ENCODE peak calls at places on chromosomes 13 and 19, in six cellular contexts. One of them, this sample, is unnamed.

GRCh38 chr13:114259974-114260373 is 21.4 kb upstream of the UPF3A start:
- DNase-seq in activated CD4-positive, alpha-beta T cell treated with anti-CD3 and anti-CD28 coated beads, Interleukin-2, amount 50 U/mL, for 4 hours: no peak
- DNase-seq in smooth muscle cell of the brain vasculature: no peak
- DNase-seq in MCF 10A: no peak
- DNase-seq in nucleus accumbens: no peak
- DNase-seq in stimulated activated CD4-positive, alpha-beta T cell treated with anti-CD3 and anti-CD28 coated beads, TNF-alpha, amount 100 ng/mL, for 1 hour: no peak
- DNase-seq in this sample: no peak

GRCh38 chr19:6740589-6741348 is 1.3 kb downstream of the TRIP10 start:
- DNase-seq in activated CD4-positive, alpha-beta T cell treated with anti-CD3 and anti-CD28 coated beads, Interleukin-2, amount 50 U/mL, for 4 hours: no peak
- DNase-seq in MCF 10A: peak
- DNase-seq in nucleus accumbens: no peak
- DNase-seq in stimulated activated CD4-positive, alpha-beta T cell treated with anti-CD3 and anti-CD28 coated beads, TNF-alpha, amount 100 ng/mL, for 1 hour: no peak
- DNase-seq in smooth muscle cell of the brain vasculature: no peak
- DNase-seq in this sample: no peak

GRCh38 chr13:108176685-108177274 is 38.6 kb downstream of the LIG4 start:
- DNase-seq in stimulated activated CD4-positive, alpha-beta T cell treated with anti-CD3 and anti-CD28 coated beads, TNF-alpha, amount 100 ng/mL, for 1 hour: no peak
- DNase-seq in MCF 10A: peak
- DNase-seq in smooth muscle cell of the brain vasculature: no peak
- DNase-seq in activated CD4-positive, alpha-beta T cell treated with anti-CD3 and anti-CD28 coated beads, Interleukin-2, amount 50 U/mL, for 4 hours: peak
- DNase-seq in nucleus accumbens: no peak
- DNase-seq in this sample: peak

GRCh38 chr13:108944760-108945159 is 315.3 kb downstream of the MYO16 start:
- DNase-seq in stimulated activated CD4-positive, alpha-beta T cell treated with anti-CD3 and anti-CD28 coated beads, TNF-alpha, amount 100 ng/mL, for 1 hour: no peak
- DNase-seq in nucleus accumbens: no peak
- DNase-seq in smooth muscle cell of the brain vasculature: no peak
- DNase-seq in activated CD4-positive, alpha-beta T cell treated with anti-CD3 and anti-CD28 coated beads, Interleukin-2, amount 50 U/mL, for 4 hours: no peak
- DNase-seq in MCF 10A: peak
- DNase-seq in this sample: no peak

GRCh38 chr13:20197361-20197834 is 4.7 kb upstream of the GJB2 start:
- DNase-seq in smooth muscle cell of the brain vasculature: no peak
- DNase-seq in nucleus accumbens: no peak
- DNase-seq in stimulated activated CD4-positive, alpha-beta T cell treated with anti-CD3 and anti-CD28 coated beads, TNF-alpha, amount 100 ng/mL, for 1 hour: no peak
- DNase-seq in activated CD4-positive, alpha-beta T cell treated with anti-CD3 and anti-CD28 coated beads, Interleukin-2, amount 50 U/mL, for 4 hours: no peak
- DNase-seq in MCF 10A: peak
- DNase-seq in this sample: peak

GRCh38 chr19:3369337-3370213 is 3.2 kb downstream of the NFIC start:
- DNase-seq in nucleus accumbens: peak
- DNase-seq in smooth muscle cell of the brain vasculature: no peak
- DNase-seq in MCF 10A: peak
- DNase-seq in activated CD4-positive, alpha-beta T cell treated with anti-CD3 and anti-CD28 coated beads, Interleukin-2, amount 50 U/mL, for 4 hours: no peak
- DNase-seq in stimulated activated CD4-positive, alpha-beta T cell treated with anti-CD3 and anti-CD28 coated beads, TNF-alpha, amount 100 ng/mL, for 1 hour: no peak
- DNase-seq in this sample: peak

GRCh38 chr19:44648536-44649370 is 5.0 kb downstream of the PVR start:
- DNase-seq in stimulated activated CD4-positive, alpha-beta T cell treated with anti-CD3 and anti-CD28 coated beads, TNF-alpha, amount 100 ng/mL, for 1 hour: no peak
- DNase-seq in activated CD4-positive, alpha-beta T cell treated with anti-CD3 and anti-CD28 coated beads, Interleukin-2, amount 50 U/mL, for 4 hours: no peak
- DNase-seq in MCF 10A: peak
- DNase-seq in nucleus accumbens: no peak
- DNase-seq in smooth muscle cell of the brain vasculature: no peak
- DNase-seq in this sample: no peak

GRCh38 chr19:4523306-4524110 is 5.2 kb upstream of the PLIN4 start:
- DNase-seq in nucleus accumbens: no peak
- DNase-seq in smooth muscle cell of the brain vasculature: no peak
- DNase-seq in stimulated activated CD4-positive, alpha-beta T cell treated with anti-CD3 and anti-CD28 coated beads, TNF-alpha, amount 100 ng/mL, for 1 hour: no peak
- DNase-seq in MCF 10A: peak
- DNase-seq in activated CD4-positive, alpha-beta T cell treated with anti-CD3 and anti-CD28 coated beads, Interleukin-2, amount 50 U/mL, for 4 hours: no peak
- DNase-seq in this sample: no peak

GRCh38 chr19:5867201-5868136 is 2.9 kb downstream of the FUT5 start:
- DNase-seq in MCF 10A: no peak
- DNase-seq in stimulated activated CD4-positive, alpha-beta T cell treated with anti-CD3 and anti-CD28 coated beads, TNF-alpha, amount 100 ng/mL, for 1 hour: no peak
- DNase-seq in smooth muscle cell of the brain vasculature: no peak
- DNase-seq in activated CD4-positive, alpha-beta T cell treated with anti-CD3 and anti-CD28 coated beads, Interleukin-2, amount 50 U/mL, for 4 hours: no peak
- DNase-seq in nucleus accumbens: no peak
- DNase-seq in this sample: no peak

GRCh38 chr19:58252102-58252685 is 23.5 kb downstream of the ZNF544 start:
- DNase-seq in smooth muscle cell of the brain vasculature: no peak
- DNase-seq in MCF 10A: peak
- DNase-seq in activated CD4-positive, alpha-beta T cell treated with anti-CD3 and anti-CD28 coated beads, Interleukin-2, amount 50 U/mL, for 4 hours: no peak
- DNase-seq in stimulated activated CD4-positive, alpha-beta T cell treated with anti-CD3 and anti-CD28 coated beads, TNF-alpha, amount 100 ng/mL, for 1 hour: no peak
- DNase-seq in nucleus accumbens: no peak
- DNase-seq in this sample: no peak

GRCh38 chr19:27974082-27974513 is 1238.9 kb downstream of the UQCRFS1 start:
- DNase-seq in activated CD4-positive, alpha-beta T cell treated with anti-CD3 and anti-CD28 coated beads, Interleukin-2, amount 50 U/mL, for 4 hours: no peak
- DNase-seq in MCF 10A: no peak
- DNase-seq in smooth muscle cell of the brain vasculature: no peak
- DNase-seq in stimulated activated CD4-positive, alpha-beta T cell treated with anti-CD3 and anti-CD28 coated beads, TNF-alpha, amount 100 ng/mL, for 1 hour: no peak
- DNase-seq in nucleus accumbens: peak
- DNase-seq in this sample: peak

GRCh38 chr13:30334663-30335386 is 27.5 kb upstream of the KATNAL1 start:
- DNase-seq in nucleus accumbens: no peak
- DNase-seq in activated CD4-positive, alpha-beta T cell treated with anti-CD3 and anti-CD28 coated beads, Interleukin-2, amount 50 U/mL, for 4 hours: no peak
- DNase-seq in MCF 10A: peak
- DNase-seq in stimulated activated CD4-positive, alpha-beta T cell treated with anti-CD3 and anti-CD28 coated beads, TNF-alpha, amount 100 ng/mL, for 1 hour: no peak
- DNase-seq in smooth muscle cell of the brain vasculature: no peak
- DNase-seq in this sample: peak

GRCh38 chr13:91596832-91597231 is 198.4 kb downstream of the GPC5 start:
- DNase-seq in activated CD4-positive, alpha-beta T cell treated with anti-CD3 and anti-CD28 coated beads, Interleukin-2, amount 50 U/mL, for 4 hours: no peak
- DNase-seq in stimulated activated CD4-positive, alpha-beta T cell treated with anti-CD3 and anti-CD28 coated beads, TNF-alpha, amount 100 ng/mL, for 1 hour: no peak
- DNase-seq in nucleus accumbens: no peak
- DNase-seq in MCF 10A: no peak
- DNase-seq in smooth muscle cell of the brain vasculature: no peak
- DNase-seq in this sample: no peak

GRCh38 chr19:33071887-33072286 is 7.2 kb upstream of the RHPN2 start:
- DNase-seq in nucleus accumbens: no peak
- DNase-seq in smooth muscle cell of the brain vasculature: no peak
- DNase-seq in activated CD4-positive, alpha-beta T cell treated with anti-CD3 and anti-CD28 coated beads, Interleukin-2, amount 50 U/mL, for 4 hours: no peak
- DNase-seq in stimulated activated CD4-positive, alpha-beta T cell treated with anti-CD3 and anti-CD28 coated beads, TNF-alpha, amount 100 ng/mL, for 1 hour: no peak
- DNase-seq in MCF 10A: peak
- DNase-seq in this sample: no peak

This sample was measured in globus pallidus.